ENCODE peak calls at places on chromosomes 2 and 18, in six cellular contexts. M is Peyer's patch, P is colonic mucosa, Y is left ventricle myocardium inferior, Z is heart left ventricle, E is ovary. Q is an unnamed sample. For H3K4me1, the result is how much of the 10 kb centered on the place peaks cover.

GRCh38 chr2:217331577-217332139 is 471.8 kb upstream of the TNP1 start:
- DNase-seq in M (no peak), P (no peak), Y (no peak), Z (no peak), E (no peak), Q (no peak)

GRCh38 chr18:69109686-69110085 is 291.0 kb upstream of the DOK6 start:
- DNase-seq in M (no peak), P (no peak), Y (no peak), Z (no peak), E (no peak), Q (no peak)

GRCh38 chr18:52945552-52945951 is 605.6 kb downstream of the DCC start:
- DNase-seq in M (no peak), P (no peak), Y (no peak), Z (no peak), E (no peak), Q (no peak)

GRCh38 chr2:108607706-108608301 is 73.5 kb downstream of the LIMS1 start:
- DNase-seq in M (no peak), P (no peak), Y (no peak), Z (no peak), E (no peak), Q (no peak)

GRCh38 chr2:237670641-237671040 is 43.3 kb downstream of the LRRFIP1 start:
- DNase-seq in M (no peak), P (no peak), Y (no peak), Z (peak), E (peak), Q (no peak)

GRCh38 chr18:48391863-48392262 is 17.3 kb downstream of the ZBTB7C start:
- DNase-seq in M (no peak), P (no peak), Y (peak), Z (peak), E (peak), Q (no peak)

GRCh38 chr2:12718662-12719399 is 2.1 kb downstream of the TRIB2 start:
- DNase-seq in M (no peak), P (no peak), Y (no peak), Z (no peak), E (peak), Q (no peak)

GRCh38 chr2:31234690-31235503 is 945 bp downstream of the EHD3 start:
- DNase-seq in M (no peak), P (peak), Y (no peak), Z (no peak), E (no peak), Q (peak)

GRCh38 chr18:28365406-28365805 is 188.5 kb upstream of the CDH2 start:
- DNase-seq in M (no peak), P (no peak), Y (no peak), Z (no peak), E (no peak), Q (no peak)

GRCh38 chr2:80073134-80073561 is 231.4 kb downstream of the LRRTM1 start:
- DNase-seq in M (no peak), P (peak), Y (no peak), Z (peak), E (no peak), Q (no peak)

GRCh38 chr2:168758970-168759820 is 43.2 kb upstream of the NOSTRIN start:
- DNase-seq in M (no peak), P (no peak), Y (no peak), Z (no peak), E (peak), Q (no peak)

GRCh38 chr2:174535757-174536703 is 49.2 kb upstream of the GPR155 start:
- DNase-seq in M (no peak), P (no peak), Y (no peak), Z (no peak), E (no peak), Q (no peak)

GRCh38 chr2:41142463-41142862 is 690.6 kb upstream of the SLC8A1 start:
- DNase-seq in M (no peak), P (no peak), Y (no peak), Z (no peak), E (no peak), Q (no peak)

GRCh38 chr2:168035458-168035857 is 211.9 kb downstream of the STK39 start:
- DNase-seq in M (no peak), P (no peak), Y (no peak), Z (no peak), E (no peak), Q (no peak)

GRCh38 chr2:183123959-183124221 is 353 bp upstream of the NUP35 start:
- DNase-seq in M (no peak), P (no peak), Y (no peak), Z (no peak), E (no peak), Q (no peak)

GRCh38 chr2:108536133-108536780 is 2.0 kb downstream of the LIMS1 start:
- DNase-seq in M (no peak), P (no peak), Y (no peak), Z (no peak), E (no peak), Q (no peak)

GRCh38 chr18:48949606-48950535 is 894 bp downstream of the SMAD7 start:
- DNase-seq in M (peak), P (peak), Y (no peak), Z (no peak), E (peak), Q (no peak)

GRCh38 chr2:119316066-119316465 is 50.6 kb downstream of the C2orf76 start:
- DNase-seq in M (no peak), P (no peak), Y (no peak), Z (no peak), E (no peak), Q (no peak)

GRCh38 chr2:156437876-156438410 is 1.8 kb downstream of the GPD2 start:
- DNase-seq in M (no peak), P (no peak), Y (no peak), Z (no peak), E (no peak), Q (no peak)

GRCh38 chr18:36035253-36035652 is 32.1 kb downstream of the RPRD1A start:
- DNase-seq in M (no peak), P (no peak), Y (no peak), Z (no peak), E (no peak), Q (no peak)

GRCh38 chr2:209960676-209961630 is 41.5 kb upstream of the RPE start:
- DNase-seq in M (no peak), P (peak), Y (peak), Z (peak), E (no peak), Q (no peak)

GRCh38 chr2:32981612-32982011 is 34.9 kb downstream of the LTBP1 start:
- DNase-seq in M (no peak), P (no peak), Y (no peak), Z (no peak), E (no peak), Q (no peak)

GRCh38 chr2:20350753-20351554 is at the start of gene PUM2:
- DNase-seq in M (peak), P (peak), Y (peak), Z (peak), E (peak), Q (peak)

GRCh38 chr2:120749506-120750431 is 14.1 kb downstream of the GLI2 start:
- DNase-seq in M (no peak), P (peak), Y (no peak), Z (peak), E (no peak), Q (peak)

GRCh38 chr18:34159691-34160185 is 65.0 kb downstream of the NOL4 start:
- DNase-seq in M (no peak), P (no peak), Y (no peak), Z (no peak), E (no peak), Q (no peak)

GRCh38 chr18:32049393-32050161 is 31.0 kb downstream of the RNF125 start:
- DNase-seq in M (no peak), P (peak), Y (peak), Z (peak), E (no peak), Q (no peak)

GRCh38 chr2:113829270-113829669 is 60.6 kb upstream of the ACTR3 start:
- DNase-seq in M (no peak), P (no peak), Y (no peak), Z (no peak), E (no peak), Q (no peak)

GRCh38 chr2:42252464-42252863 is 83.3 kb downstream of the EML4 start:
- DNase-seq in M (no peak), P (no peak), Y (no peak), Z (no peak), E (no peak), Q (no peak)

GRCh38 chr2:204892506-204893255 is 347.4 kb downstream of the PARD3B start:
- DNase-seq in M (no peak), P (no peak), Y (no peak), Z (no peak), E (no peak), Q (no peak)

GRCh38 chr2:188628989-188629889 is 337.6 kb downstream of the GULP1 start:
- DNase-seq in M (no peak), P (no peak), Y (no peak), Z (no peak), E (no peak), Q (no peak)

GRCh38 chr18:59669872-59670657 is 27.2 kb downstream of the CCBE1 start:
- DNase-seq in M (no peak), P (no peak), Y (no peak), Z (no peak), E (no peak), Q (no peak)

GRCh38 chr2:197277726-197278259 is 32.8 kb downstream of the ANKRD44 start:
- DNase-seq in M (no peak), P (no peak), Y (no peak), Z (no peak), E (no peak), Q (no peak)

GRCh38 chr2:197278804-197279763 is 31.5 kb downstream of the ANKRD44 start:
- DNase-seq in M (no peak), P (no peak), Y (no peak), Z (no peak), E (no peak), Q (no peak)

GRCh38 chr2:197281421-197281820 is 29.2 kb downstream of the ANKRD44 start:
- DNase-seq in M (no peak), P (no peak), Y (no peak), Z (no peak), E (no peak), Q (no peak)

GRCh38 chr2:197276156-197276555 is 34.4 kb downstream of the ANKRD44 start:
- DNase-seq in M (no peak), P (no peak), Y (no peak), Z (no peak), E (no peak), Q (no peak)

GRCh38 chr2:197279997-197280756 is 30.4 kb downstream of the ANKRD44 start:
- DNase-seq in M (no peak), P (no peak), Y (no peak), Z (no peak), E (no peak), Q (no peak)
- H3K4me1 ChIP-seq in M (under half), P (under half), Y (under half), Z (under half), E (under half), Q (under half)

GRCh38 chr18:30999186-30999585 is 43.4 kb downstream of the DSC3 start:
- DNase-seq in M (no peak), P (no peak), Y (no peak), Z (no peak), E (no peak), Q (no peak)
- TF ChIP-seq CTCF in M (peak), P (no peak), Y (peak), Z (peak), E (no peak), Q (no peak)

GRCh38 chr2:34176693-34177092 is 577.6 kb upstream of the FAM98A start:
- DNase-seq in M (no peak), P (no peak), Y (no peak), Z (no peak), E (no peak), Q (no peak)
- H3K4me1 ChIP-seq in M (under half), P (under half), Y (under half), Z (under half), E (under half), Q (under half)

DNA sequence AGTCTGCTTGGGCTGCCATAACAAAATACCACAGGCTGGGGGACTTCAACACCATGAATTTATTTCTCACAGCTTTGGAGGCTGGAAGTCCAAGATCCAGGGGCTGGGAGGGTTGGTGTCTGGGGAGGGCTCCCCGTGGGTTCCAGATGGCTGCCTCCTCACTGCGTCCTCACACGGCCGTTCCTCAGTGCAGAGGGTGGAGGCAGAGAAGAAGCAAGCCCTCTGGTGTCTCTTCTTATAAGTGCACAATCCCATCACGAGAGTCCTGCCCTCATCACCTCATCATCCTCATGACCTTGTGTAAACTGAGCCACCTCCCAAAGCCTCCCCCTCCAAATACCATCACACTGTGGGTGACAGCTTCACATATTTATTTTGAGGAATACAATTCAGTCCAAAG is 26.3 kb downstream of the TMEM163 start:
- DNase-seq in M (no peak), P (no peak), Y (no peak), Z (no peak), E (no peak), Q (no peak)
- TF ChIP-seq CTCF in M (no peak), P (no peak), Y (no peak), Z (no peak), E (no peak), Q (no peak)

DNA sequence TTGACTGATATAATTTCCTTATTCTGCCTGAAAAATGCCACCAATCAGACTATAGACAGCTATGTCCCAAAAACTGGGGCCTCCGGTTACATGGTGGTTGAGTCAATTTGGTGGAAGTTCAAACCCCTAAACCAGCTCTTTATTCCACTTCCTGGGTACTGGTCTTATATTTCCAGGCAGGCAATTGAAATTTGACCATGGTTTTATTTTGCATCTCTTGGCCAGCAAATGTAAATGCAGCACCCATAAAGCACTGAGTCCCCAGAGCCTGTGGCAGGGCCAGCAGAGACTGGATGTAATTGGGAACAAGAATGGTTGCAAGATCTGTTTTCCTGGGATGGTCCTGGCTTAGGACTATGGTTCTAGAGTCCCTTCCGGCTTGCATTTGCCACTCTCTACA is 108.2 kb upstream of the CDC42EP3 start:
- DNase-seq in M (no peak), P (no peak), Y (no peak), Z (no peak), E (no peak), Q (no peak)
- H3K4me1 ChIP-seq in M (under half), P (under half), Y (under half), Z (under half), E (under half), Q (under half)

GRCh38 chr18:79100944-79101343 is 31.8 kb downstream of the ATP9B start:
- DNase-seq in M (no peak), P (no peak), Y (no peak), Z (no peak), E (no peak), Q (no peak)

GRCh38 chr18:79093986-79094385 is 24.8 kb downstream of the ATP9B start:
- DNase-seq in M (no peak), P (no peak), Y (no peak), Z (no peak), E (no peak), Q (no peak)

GRCh38 chr18:79092869-79093268 is 23.7 kb downstream of the ATP9B start:
- DNase-seq in M (no peak), P (no peak), Y (no peak), Z (no peak), E (no peak), Q (no peak)

GRCh38 chr18:79095216-79095615 is 26.0 kb downstream of the ATP9B start:
- DNase-seq in M (no peak), P (no peak), Y (no peak), Z (no peak), E (no peak), Q (no peak)
- TF ChIP-seq CTCF in M (no peak), P (no peak), Y (no peak), Z (no peak), E (no peak), Q (no peak)

DNA sequence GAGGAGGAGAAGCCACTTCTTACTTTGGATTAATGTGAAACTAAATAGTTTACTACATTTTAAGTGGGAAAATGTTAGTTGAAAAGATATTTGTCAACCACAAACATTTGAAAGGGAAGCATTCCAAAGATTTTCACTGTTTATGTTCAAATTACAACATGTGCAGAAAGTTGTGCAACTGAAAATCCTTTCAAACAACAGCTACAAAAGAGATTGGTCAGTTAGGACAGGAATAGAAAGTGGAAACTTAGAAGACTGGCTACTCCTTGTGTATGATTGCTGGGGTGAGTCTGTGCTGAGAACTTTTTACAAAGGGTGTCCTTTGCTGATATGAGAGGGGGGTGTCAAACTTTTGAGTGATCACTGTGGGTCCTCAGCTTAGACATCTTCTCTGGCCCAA is 277.5 kb upstream of the FN1 start:
- DNase-seq in M (no peak), P (no peak), Y (no peak), Z (no peak), E (no peak), Q (no peak)
- H3K4me1 ChIP-seq in M (under half), P (under half), Y (under half), Z (under half), E (under half), Q (under half)

DNA sequence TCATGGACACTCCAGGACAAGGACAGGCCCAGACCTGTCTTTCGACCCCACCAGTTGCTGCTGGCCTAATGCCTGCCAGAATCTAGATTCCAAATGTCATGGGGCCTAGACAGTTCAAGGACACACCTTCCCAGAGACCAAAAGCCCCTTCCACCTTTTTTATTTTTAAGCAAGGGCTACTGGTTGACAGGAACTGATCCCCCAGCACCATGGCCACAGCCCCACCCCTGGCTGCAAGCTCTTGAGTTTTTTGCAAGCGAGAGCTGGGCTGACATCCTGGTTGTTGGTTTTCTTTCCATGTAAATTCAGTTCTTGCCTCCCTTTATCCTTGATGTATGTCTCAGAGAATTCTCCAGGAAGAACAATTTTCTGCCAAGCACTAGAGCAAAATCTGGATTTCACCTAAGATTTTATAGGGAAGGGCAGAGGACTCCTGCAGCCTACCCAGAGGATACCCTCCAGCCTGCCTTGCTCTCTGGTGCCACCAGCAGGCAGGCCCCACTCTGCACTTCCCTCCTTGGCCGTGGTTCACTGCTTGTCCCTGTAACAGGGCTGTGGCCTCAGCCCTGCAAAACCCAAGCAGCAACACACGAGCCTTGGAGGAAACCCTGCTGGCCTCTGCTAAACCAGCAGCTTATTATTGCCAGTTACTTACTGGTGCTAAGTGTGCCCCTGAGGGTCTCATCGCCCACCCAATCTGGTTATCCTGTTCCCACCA is 97.7 kb downstream of the TWIST2 start:
- DNase-seq in M (peak), P (peak), Y (peak), Z (peak), E (peak), Q (peak)
- TF ChIP-seq CTCF in M (peak), P (peak), Y (peak), Z (peak), E (no peak), Q (peak)

Q was measured in right atrium auricular region.